ENCODE peak calls at places on chromosomes 6 and 20, in four cellular contexts. One of them, this sample, is unnamed.

GRCh38 chr6:79635179-79635578 is 4.0 kb downstream of the SH3BGRL2 start:
- DNase-seq in neuronal stem cell: no peak
- DNase-seq in IMR-90: peak; percentile 65
- DNase-seq in H9: no peak
- DNase-seq in this sample: no peak

GRCh38 chr6:101597711-101598110 is 204.2 kb downstream of the GRIK2 start:
- DNase-seq in H9: no peak
- DNase-seq in IMR-90: peak; percentile 94
- DNase-seq in neuronal stem cell: no peak
- DNase-seq in this sample: peak; percentile 54

GRCh38 chr20:46635514-46636091 is 15.7 kb downstream of the SLC13A3 start:
- DNase-seq in H9: no peak
- DNase-seq in IMR-90: no peak
- DNase-seq in neuronal stem cell: no peak
- DNase-seq in this sample: no peak

GRCh38 chr20:15705975-15706374 is 867.3 kb downstream of the KIF16B start:
- DNase-seq in H9: no peak
- DNase-seq in neuronal stem cell: no peak
- DNase-seq in IMR-90: no peak
- DNase-seq in this sample: no peak

GRCh38 chr20:32460231-32460630 is 102.1 kb downstream of the ASXL1 start:
- DNase-seq in neuronal stem cell: no peak
- DNase-seq in H9: no peak
- DNase-seq in IMR-90: no peak
- DNase-seq in this sample: no peak

GRCh38 chr6:34928220-34928619 is 39.2 kb downstream of the ANKS1A start:
- DNase-seq in IMR-90: no peak
- DNase-seq in neuronal stem cell: no peak
- DNase-seq in H9: no peak
- DNase-seq in this sample: no peak

GRCh38 chr6:24064106-24064505 is 61.9 kb upstream of the NRSN1 start:
- DNase-seq in IMR-90: no peak
- DNase-seq in neuronal stem cell: peak; percentile 33
- DNase-seq in H9: no peak
- DNase-seq in this sample: peak; percentile 3

GRCh38 chr20:36399969-36400545 is 93.9 kb downstream of the DLGAP4 start:
- DNase-seq in neuronal stem cell: no peak
- DNase-seq in H9: no peak
- DNase-seq in IMR-90: no peak
- DNase-seq in this sample: no peak

GRCh38 chr20:21100590-21101452 is 5.3 kb downstream of the LINC00237 start:
- DNase-seq in IMR-90: peak; percentile 2
- DNase-seq in neuronal stem cell: peak; percentile 71
- DNase-seq in H9: peak; percentile 79
- DNase-seq in this sample: peak; percentile 21

GRCh38 chr20:50368813-50369224 is 141.4 kb upstream of the PTPN1 start:
- DNase-seq in IMR-90: peak; percentile 63
- DNase-seq in H9: no peak
- DNase-seq in neuronal stem cell: no peak
- DNase-seq in this sample: peak; percentile 90

GRCh38 chr20:49483706-49484101 is 1.2 kb upstream of the KCNB1 start:
- DNase-seq in neuronal stem cell: peak; percentile 31
- DNase-seq in IMR-90: no peak
- DNase-seq in H9: peak; percentile 45
- DNase-seq in this sample: no peak

GRCh38 chr20:1674990-1675389 is 17.4 kb upstream of the SIRPG start:
- DNase-seq in IMR-90: no peak
- DNase-seq in neuronal stem cell: no peak
- DNase-seq in H9: no peak
- DNase-seq in this sample: no peak

GRCh38 chr6:40930555-40930954 is 108.5 kb downstream of the UNC5CL start:
- DNase-seq in IMR-90: peak; percentile 20
- DNase-seq in neuronal stem cell: no peak
- DNase-seq in H9: no peak
- DNase-seq in this sample: peak; percentile 41

GRCh38 chr20:5160882-5161281 is 34.1 kb downstream of the CDS2 start:
- DNase-seq in H9: no peak
- DNase-seq in IMR-90: peak; percentile 39
- DNase-seq in neuronal stem cell: no peak
- DNase-seq in this sample: no peak

GRCh38 chr6:84774174-84775158 is 10.1 kb upstream of the TBX18 start:
- DNase-seq in IMR-90: no peak
- DNase-seq in neuronal stem cell: peak; percentile 70
- DNase-seq in H9: peak; percentile 88
- DNase-seq in this sample: peak; percentile 53

GRCh38 chr6:125913864-125914351 is 42.7 kb upstream of the HINT3 start:
- DNase-seq in H9: no peak
- DNase-seq in neuronal stem cell: no peak
- DNase-seq in IMR-90: peak; percentile 100
- DNase-seq in this sample: peak; percentile 98

GRCh38 chr20:4040283-4041179 is 25.2 kb upstream of the RNF24 start:
- DNase-seq in neuronal stem cell: no peak
- DNase-seq in H9: no peak
- DNase-seq in IMR-90: no peak
- DNase-seq in this sample: no peak

GRCh38 chr20:58228484-58229197 is at the start of gene ANKRD60:
- DNase-seq in IMR-90: peak; percentile 73
- DNase-seq in neuronal stem cell: peak; percentile 54
- DNase-seq in H9: peak; percentile 71
- DNase-seq in this sample: peak; percentile 62

GRCh38 chr20:56845546-56846081 is 216.5 kb downstream of the TFAP2C start:
- DNase-seq in neuronal stem cell: no peak
- DNase-seq in IMR-90: no peak
- DNase-seq in H9: no peak
- DNase-seq in this sample: no peak

GRCh38 chr6:131199568-131200272 is 64.5 kb downstream of the AKAP7 start:
- DNase-seq in H9: peak; percentile 85
- DNase-seq in neuronal stem cell: peak; percentile 9
- DNase-seq in IMR-90: peak; percentile 47
- DNase-seq in this sample: peak; percentile 59

GRCh38 chr6:157912326-157912725 is 69.3 kb upstream of the SYNJ2 start:
- DNase-seq in neuronal stem cell: no peak
- DNase-seq in H9: no peak
- DNase-seq in IMR-90: peak; percentile 95
- DNase-seq in this sample: no peak

GRCh38 chr20:13119583-13119982 is 101.5 kb upstream of the ISM1 start:
- DNase-seq in H9: peak; percentile 52
- DNase-seq in IMR-90: peak; percentile 57
- DNase-seq in neuronal stem cell: peak; percentile 76
- DNase-seq in this sample: peak; percentile 65

GRCh38 chr6:83192456-83192855 is 609 bp downstream of the PGM3 start:
- DNase-seq in neuronal stem cell: no peak
- DNase-seq in H9: no peak
- DNase-seq in IMR-90: no peak
- DNase-seq in this sample: peak; percentile 26

GRCh38 chr20:51350941-51351631 is 191.4 kb downstream of the NFATC2 start:
- DNase-seq in neuronal stem cell: no peak
- DNase-seq in H9: no peak
- DNase-seq in IMR-90: peak; percentile 95
- DNase-seq in this sample: peak; percentile 66

GRCh38 chr6:36054965-36055364 is 27.4 kb downstream of the MAPK14 start:
- DNase-seq in H9: no peak
- DNase-seq in IMR-90: no peak
- DNase-seq in neuronal stem cell: no peak
- DNase-seq in this sample: no peak

GRCh38 chr6:18990313-18990978 is 603.3 kb downstream of the RNF144B start:
- DNase-seq in IMR-90: peak; percentile 20
- DNase-seq in neuronal stem cell: peak; percentile 74
- DNase-seq in H9: peak; percentile 91
- DNase-seq in this sample: peak; percentile 16

GRCh38 chr20:49471397-49471796 is 11.1 kb downstream of the KCNB1 start:
- DNase-seq in IMR-90: no peak
- DNase-seq in H9: no peak
- DNase-seq in neuronal stem cell: no peak
- DNase-seq in this sample: no peak

GRCh38 chr6:15876406-15876805 is 213.6 kb upstream of the DTNBP1 start:
- DNase-seq in neuronal stem cell: no peak
- DNase-seq in IMR-90: no peak
- DNase-seq in H9: no peak
- DNase-seq in this sample: peak; percentile 83

GRCh38 chr6:139334791-139335446 is 39.5 kb downstream of the CITED2 start:
- DNase-seq in H9: no peak
- DNase-seq in neuronal stem cell: no peak
- DNase-seq in IMR-90: peak; percentile 95
- DNase-seq in this sample: peak; percentile 42

GRCh38 chr20:4835244-4836177 is 113.8 kb downstream of the PRND start:
- DNase-seq in IMR-90: no peak
- DNase-seq in neuronal stem cell: no peak
- DNase-seq in H9: no peak
- DNase-seq in this sample: no peak

GRCh38 chr6:44851176-44851575 is 463.7 kb downstream of the CDC5L start:
- DNase-seq in H9: no peak
- DNase-seq in neuronal stem cell: no peak
- DNase-seq in IMR-90: peak; percentile 17
- DNase-seq in this sample: no peak

GRCh38 chr20:54355631-54356280 is 119.6 kb upstream of the DOK5 start:
- DNase-seq in IMR-90: peak; percentile 50
- DNase-seq in neuronal stem cell: no peak
- DNase-seq in H9: no peak
- DNase-seq in this sample: no peak

GRCh38 chr20:56617489-56617888 is 11.6 kb upstream of the TFAP2C start:
- DNase-seq in neuronal stem cell: no peak
- DNase-seq in IMR-90: no peak
- DNase-seq in H9: no peak
- DNase-seq in this sample: no peak

GRCh38 chr6:82955841-82956240 is 109.8 kb downstream of the UBE3D start:
- DNase-seq in H9: no peak
- DNase-seq in neuronal stem cell: no peak
- DNase-seq in IMR-90: peak; percentile 92
- DNase-seq in this sample: peak; percentile 90

GRCh38 chr6:79964607-79965081 is 17.3 kb upstream of the ELOVL4 start:
- DNase-seq in IMR-90: no peak
- DNase-seq in H9: no peak
- DNase-seq in neuronal stem cell: no peak
- DNase-seq in this sample: no peak

GRCh38 chr6:110886555-110887167 is 12.1 kb downstream of the AMD1 start:
- DNase-seq in IMR-90: no peak
- DNase-seq in neuronal stem cell: no peak
- DNase-seq in H9: no peak
- DNase-seq in this sample: no peak

GRCh38 chr6:148349466-148349865 is 6.8 kb downstream of the SASH1 start:
- DNase-seq in IMR-90: no peak
- DNase-seq in neuronal stem cell: no peak
- DNase-seq in H9: no peak
- DNase-seq in this sample: no peak

GRCh38 chr6:148348778-148349177 is 6.1 kb downstream of the SASH1 start:
- DNase-seq in neuronal stem cell: no peak
- DNase-seq in IMR-90: no peak
- DNase-seq in H9: no peak
- DNase-seq in this sample: no peak

GRCh38 chr6:148345578-148345977 is 2.9 kb downstream of the SASH1 start:
- DNase-seq in IMR-90: no peak
- DNase-seq in H9: no peak
- DNase-seq in neuronal stem cell: no peak
- DNase-seq in this sample: no peak

GRCh38 chr6:148348335-148348734 is 5.7 kb downstream of the SASH1 start:
- DNase-seq in IMR-90: no peak
- DNase-seq in neuronal stem cell: no peak
- DNase-seq in H9: peak; percentile 45
- DNase-seq in this sample: no peak

GRCh38 chr6:148347076-148348054 is 4.7 kb downstream of the SASH1 start:
- DNase-seq in neuronal stem cell: no peak
- DNase-seq in H9: no peak
- DNase-seq in IMR-90: no peak
- DNase-seq in this sample: no peak
- H2BK15ac ChIP-seq in neuronal stem cell: no peak overlapping the region
- H2BK15ac ChIP-seq in H9: no peak overlapping the region
- H2BK15ac ChIP-seq in IMR-90: no peak overlapping the region
- H2BK15ac ChIP-seq in this sample: no peak overlapping the region

GRCh38 chr6:31574106-31575061 is 981 bp upstream of the TNF start:
- DNase-seq in H9: peak; percentile 52
- DNase-seq in IMR-90: no peak
- DNase-seq in neuronal stem cell: no peak
- DNase-seq in this sample: no peak

GRCh38 chr6:31575952-31576684 is 753 bp downstream of the TNF start:
- DNase-seq in H9: no peak
- DNase-seq in neuronal stem cell: no peak
- DNase-seq in IMR-90: no peak
- DNase-seq in this sample: no peak

GRCh38 chr6:31572041-31572911 is at the start of gene LTA:
- DNase-seq in IMR-90: no peak
- DNase-seq in H9: no peak
- DNase-seq in neuronal stem cell: no peak
- DNase-seq in this sample: no peak

GRCh38 chr6:31575335-31575901 is at the start of gene TNF:
- DNase-seq in neuronal stem cell: no peak
- DNase-seq in H9: no peak
- DNase-seq in IMR-90: no peak
- DNase-seq in this sample: no peak

DNA sequence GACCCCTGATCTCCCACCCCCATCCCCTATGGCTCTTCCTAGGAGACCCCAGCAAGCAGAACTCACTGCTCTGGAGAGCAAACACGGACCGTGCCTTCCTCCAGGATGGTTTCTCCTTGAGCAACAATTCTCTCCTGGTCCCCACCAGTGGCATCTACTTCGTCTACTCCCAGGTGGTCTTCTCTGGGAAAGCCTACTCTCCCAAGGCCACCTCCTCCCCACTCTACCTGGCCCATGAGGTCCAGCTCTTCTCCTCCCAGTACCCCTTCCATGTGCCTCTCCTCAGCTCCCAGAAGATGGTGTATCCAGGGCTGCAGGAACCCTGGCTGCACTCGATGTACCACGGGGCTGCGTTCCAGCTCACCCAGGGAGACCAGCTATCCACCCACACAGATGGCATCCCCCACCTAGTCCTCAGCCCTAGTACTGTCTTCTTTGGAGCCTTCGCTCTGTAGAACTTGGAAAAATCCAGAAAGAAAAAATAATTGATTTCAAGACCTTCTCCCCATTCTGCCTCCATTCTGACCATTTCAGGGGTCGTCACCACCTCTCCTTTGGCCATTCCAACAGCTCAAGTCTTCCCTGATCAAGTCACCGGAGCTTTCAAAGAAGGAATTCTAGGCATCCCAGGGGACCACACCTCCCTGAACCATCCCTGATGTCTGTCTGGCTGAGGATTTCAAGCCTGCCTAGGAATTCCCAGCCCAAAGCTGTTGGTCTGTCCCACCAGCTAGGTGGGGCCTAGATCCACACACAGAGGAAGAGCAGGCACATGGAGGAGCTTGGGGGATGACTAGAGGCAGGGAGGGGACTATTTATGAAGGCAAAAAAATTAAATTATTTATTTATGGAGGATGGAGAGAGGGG is 1.4 kb downstream of the LTA start:
- DNase-seq in H9: no peak
- DNase-seq in IMR-90: no peak
- DNase-seq in neuronal stem cell: no peak
- DNase-seq in this sample: no peak
- H2BK120ac ChIP-seq in H9: no peak overlapping the region
- H2BK120ac ChIP-seq in IMR-90: no peak overlapping the region
- H2BK120ac ChIP-seq in neuronal stem cell: no peak overlapping the region
- H2BK120ac ChIP-seq in this sample: no peak overlapping the region

GRCh38 chr6:161444464-161444863 is 170.6 kb upstream of the AGPAT4 start:
- DNase-seq in IMR-90: peak; percentile 24
- DNase-seq in neuronal stem cell: no peak
- DNase-seq in H9: peak; percentile 49
- DNase-seq in this sample: peak; percentile 41
- H2AFZ ChIP-seq in IMR-90: no peak overlapping the region
- H2AFZ ChIP-seq in neuronal stem cell: peak overlapping the region; percentile 75
- H2AFZ ChIP-seq in H9: no peak overlapping the region
- H2AFZ ChIP-seq in this sample: no peak overlapping the region

GRCh38 chr20:48400009-48400408 is 427.8 kb downstream of the PREX1 start:
- DNase-seq in IMR-90: no peak
- DNase-seq in H9: no peak
- DNase-seq in neuronal stem cell: no peak
- DNase-seq in this sample: no peak
- H2BK15ac ChIP-seq in IMR-90: no peak overlapping the region
- H2BK15ac ChIP-seq in H9: no peak overlapping the region
- H2BK15ac ChIP-seq in neuronal stem cell: no peak overlapping the region
- H2BK15ac ChIP-seq in this sample: no peak overlapping the region